ENCODE peak calls at places on chromosomes 6 and 20, in six cellular contexts. One of them, this sample, is unnamed.

GRCh38 chr20:58710481-58711265 is 18.1 kb downstream of the NPEPL1 start:
- DNase-seq in tibial artery: no peak
- DNase-seq in Panc1: no peak
- DNase-seq in breast epithelium: no peak
- DNase-seq in CD4-positive, CD25-positive, alpha-beta regulatory T cell: no peak
- DNase-seq in OCI-LY7: no peak
- DNase-seq in this sample: peak; percentile 53

GRCh38 chr6:116422238-116422637 is 38.9 kb upstream of the CALHM6 start:
- DNase-seq in Panc1: no peak
- DNase-seq in OCI-LY7: no peak
- DNase-seq in tibial artery: no peak
- DNase-seq in breast epithelium: no peak
- DNase-seq in CD4-positive, CD25-positive, alpha-beta regulatory T cell: no peak
- DNase-seq in this sample: no peak

GRCh38 chr6:26216886-26217713 is 129.9 kb downstream of the HFE start:
- DNase-seq in OCI-LY7: peak; percentile 91
- DNase-seq in CD4-positive, CD25-positive, alpha-beta regulatory T cell: peak; percentile 68
- DNase-seq in Panc1: no peak
- DNase-seq in breast epithelium: peak; percentile 92
- DNase-seq in tibial artery: peak; percentile 84
- DNase-seq in this sample: peak; percentile 97

GRCh38 chr6:111625511-111626331 is 20.0 kb upstream of the TRAF3IP2 start:
- DNase-seq in OCI-LY7: no peak
- DNase-seq in tibial artery: peak; percentile 56
- DNase-seq in Panc1: no peak
- DNase-seq in CD4-positive, CD25-positive, alpha-beta regulatory T cell: no peak
- DNase-seq in breast epithelium: no peak
- DNase-seq in this sample: peak; percentile 79

GRCh38 chr6:1774541-1774940 is 164.8 kb downstream of the FOXC1 start:
- DNase-seq in breast epithelium: no peak
- DNase-seq in tibial artery: no peak
- DNase-seq in OCI-LY7: no peak
- DNase-seq in Panc1: no peak
- DNase-seq in CD4-positive, CD25-positive, alpha-beta regulatory T cell: no peak
- DNase-seq in this sample: no peak

GRCh38 chr6:107644513-107644912 is 154.6 kb downstream of the SOBP start:
- DNase-seq in CD4-positive, CD25-positive, alpha-beta regulatory T cell: no peak
- DNase-seq in Panc1: no peak
- DNase-seq in breast epithelium: no peak
- DNase-seq in OCI-LY7: no peak
- DNase-seq in tibial artery: no peak
- DNase-seq in this sample: no peak

GRCh38 chr6:12403946-12404647 is 113.9 kb downstream of the EDN1 start:
- DNase-seq in tibial artery: no peak
- DNase-seq in OCI-LY7: no peak
- DNase-seq in CD4-positive, CD25-positive, alpha-beta regulatory T cell: no peak
- DNase-seq in Panc1: no peak
- DNase-seq in breast epithelium: no peak
- DNase-seq in this sample: no peak

GRCh38 chr6:169139179-169139971 is 114.3 kb downstream of the THBS2 start:
- DNase-seq in breast epithelium: no peak
- DNase-seq in tibial artery: no peak
- DNase-seq in Panc1: no peak
- DNase-seq in CD4-positive, CD25-positive, alpha-beta regulatory T cell: no peak
- DNase-seq in OCI-LY7: no peak
- DNase-seq in this sample: no peak

GRCh38 chr6:143187173-143187908 is 126.7 kb downstream of the AIG1 start:
- DNase-seq in Panc1: no peak
- DNase-seq in CD4-positive, CD25-positive, alpha-beta regulatory T cell: no peak
- DNase-seq in breast epithelium: no peak
- DNase-seq in OCI-LY7: no peak
- DNase-seq in tibial artery: no peak
- DNase-seq in this sample: no peak

DNA sequence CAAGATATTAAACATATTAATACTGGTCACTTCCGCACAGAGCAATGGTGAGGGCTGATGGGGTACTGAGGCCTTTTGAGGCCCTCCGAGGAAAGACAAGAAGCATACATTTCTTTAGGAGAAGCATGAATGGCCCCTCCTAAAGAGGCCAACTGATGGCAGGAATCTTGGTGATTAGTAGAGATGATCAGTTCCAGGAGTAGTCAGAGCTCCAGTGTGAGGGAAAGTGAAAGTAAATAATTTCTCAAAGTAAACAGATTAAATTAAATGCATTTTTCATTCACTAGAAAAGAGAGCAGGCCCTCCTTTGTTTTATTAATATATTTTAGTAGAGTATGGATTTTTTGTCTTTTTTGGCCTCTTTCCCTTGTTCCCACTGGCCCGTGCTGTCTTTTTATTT is 38.2 kb downstream of the NOX3 start:
- DNase-seq in tibial artery: no peak
- DNase-seq in Panc1: no peak
- DNase-seq in breast epithelium: no peak
- DNase-seq in CD4-positive, CD25-positive, alpha-beta regulatory T cell: no peak
- DNase-seq in OCI-LY7: no peak
- DNase-seq in this sample: no peak
- H3K4me3 ChIP-seq in tibial artery: no peak overlapping the region
- H3K4me3 ChIP-seq in Panc1: peak overlapping the region; percentile 7
- H3K4me3 ChIP-seq in breast epithelium: no peak overlapping the region
- H3K4me3 ChIP-seq in CD4-positive, CD25-positive, alpha-beta regulatory T cell: peak overlapping the region; percentile 71
- H3K4me3 ChIP-seq in OCI-LY7: peak overlapping the region; percentile 43
- H3K4me3 ChIP-seq in this sample: no peak overlapping the region

DNA sequence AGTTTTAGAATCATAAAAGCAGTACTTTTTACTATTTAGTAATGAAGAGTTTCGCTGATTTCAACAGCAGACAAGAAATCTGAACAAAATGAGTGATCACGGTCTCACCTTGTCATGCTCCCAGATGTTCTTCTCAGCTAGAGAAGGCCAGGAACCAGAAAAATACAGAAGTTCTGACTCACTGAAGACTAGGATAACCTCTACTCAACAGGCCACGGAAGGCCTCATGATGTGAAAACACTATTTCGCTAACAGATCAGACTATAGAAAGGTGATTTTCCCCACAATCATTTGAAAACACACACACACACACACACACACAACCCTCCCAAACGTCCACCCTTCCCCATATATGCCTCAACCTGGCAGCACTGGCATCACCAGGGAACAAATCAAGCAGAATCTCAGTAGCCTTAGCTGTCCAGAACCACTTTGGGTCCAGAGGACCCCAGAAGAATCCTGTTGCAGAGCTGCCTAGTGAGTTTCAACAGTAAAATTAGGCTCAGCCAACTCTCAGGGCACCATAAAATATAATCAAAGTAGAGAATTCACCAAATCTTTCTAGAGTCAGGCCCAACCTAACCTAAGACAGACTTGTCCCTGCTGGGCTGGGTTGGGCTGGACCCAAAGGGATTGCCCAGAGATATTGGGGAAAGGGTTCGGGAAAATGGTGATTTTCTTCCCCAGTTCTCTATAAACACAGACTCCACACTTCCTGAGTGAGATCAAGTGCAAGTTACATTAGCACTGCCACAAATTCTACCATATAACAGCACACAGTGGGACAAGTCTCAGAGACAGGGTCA is 7.9 kb downstream of the EXOC2 start:
- DNase-seq in breast epithelium: no peak
- DNase-seq in CD4-positive, CD25-positive, alpha-beta regulatory T cell: no peak
- DNase-seq in OCI-LY7: no peak
- DNase-seq in Panc1: no peak
- DNase-seq in tibial artery: no peak
- DNase-seq in this sample: no peak
- H3K9me3 ChIP-seq in breast epithelium: no peaks in the 10 kb centered on the region
- H3K9me3 ChIP-seq in CD4-positive, CD25-positive, alpha-beta regulatory T cell: no peaks in the 10 kb centered on the region
- H3K9me3 ChIP-seq in OCI-LY7: no peaks in the 10 kb centered on the region
- H3K9me3 ChIP-seq in Panc1: no peaks in the 10 kb centered on the region
- H3K9me3 ChIP-seq in tibial artery: no peaks in the 10 kb centered on the region
- H3K9me3 ChIP-seq in this sample: no peaks in the 10 kb centered on the region

GRCh38 chr6:68040312-68040778 is 594.7 kb upstream of the ADGRB3 start:
- DNase-seq in tibial artery: no peak
- DNase-seq in OCI-LY7: no peak
- DNase-seq in Panc1: no peak
- DNase-seq in breast epithelium: no peak
- DNase-seq in CD4-positive, CD25-positive, alpha-beta regulatory T cell: no peak
- DNase-seq in this sample: no peak
- H3K4me3 ChIP-seq in tibial artery: no peak overlapping the region
- H3K4me3 ChIP-seq in OCI-LY7: no peak overlapping the region
- H3K4me3 ChIP-seq in Panc1: peak overlapping the region; percentile 35
- H3K4me3 ChIP-seq in breast epithelium: no peak overlapping the region
- H3K4me3 ChIP-seq in CD4-positive, CD25-positive, alpha-beta regulatory T cell: no peak overlapping the region
- H3K4me3 ChIP-seq in this sample: no peak overlapping the region

GRCh38 chr6:15498640-15499039 is 164.2 kb downstream of the DTNBP1 start:
- DNase-seq in Panc1: no peak
- DNase-seq in breast epithelium: no peak
- DNase-seq in OCI-LY7: no peak
- DNase-seq in tibial artery: no peak
- DNase-seq in CD4-positive, CD25-positive, alpha-beta regulatory T cell: no peak
- DNase-seq in this sample: no peak
- H3K9me3 ChIP-seq in Panc1: no peaks in the 10 kb centered on the region
- H3K9me3 ChIP-seq in breast epithelium: no peaks in the 10 kb centered on the region
- H3K9me3 ChIP-seq in OCI-LY7: no peaks in the 10 kb centered on the region
- H3K9me3 ChIP-seq in tibial artery: no peaks in the 10 kb centered on the region
- H3K9me3 ChIP-seq in CD4-positive, CD25-positive, alpha-beta regulatory T cell: no peaks in the 10 kb centered on the region
- H3K9me3 ChIP-seq in this sample: no peaks in the 10 kb centered on the region

GRCh38 chr6:130625825-130626500 is 201.2 kb upstream of the SMLR1 start:
- DNase-seq in CD4-positive, CD25-positive, alpha-beta regulatory T cell: no peak
- DNase-seq in tibial artery: no peak
- DNase-seq in Panc1: no peak
- DNase-seq in OCI-LY7: no peak
- DNase-seq in breast epithelium: no peak
- DNase-seq in this sample: no peak
- H3K4me3 ChIP-seq in CD4-positive, CD25-positive, alpha-beta regulatory T cell: no peak overlapping the region
- H3K4me3 ChIP-seq in tibial artery: no peak overlapping the region
- H3K4me3 ChIP-seq in Panc1: no peak overlapping the region
- H3K4me3 ChIP-seq in OCI-LY7: no peak overlapping the region
- H3K4me3 ChIP-seq in breast epithelium: no peak overlapping the region
- H3K4me3 ChIP-seq in this sample: no peak overlapping the region

This sample was measured in sigmoid colon.